ENCODE peak calls at places on chromosomes 2 and 18, in four cellular contexts. W is A549, A is H1, P is HepG2. B is an unnamed sample.

GRCh38 chr2:175837046-175837445 is 165.0 kb downstream of the LNPK start:
- DNase-seq in W (no peak), A (no peak), P (no peak), B (no peak)

GRCh38 chr2:211845346-211846030 is 693.1 kb downstream of the ERBB4 start:
- DNase-seq in W (no peak), A (no peak), P (no peak), B (no peak)

GRCh38 chr2:127651987-127652550 is 6.1 kb downstream of the GPR17 start:
- DNase-seq in W (no peak), A (no peak), P (no peak), B (no peak)

GRCh38 chr2:135378591-135378990 is 152.4 kb downstream of the ZRANB3 start:
- DNase-seq in W (no peak), A (no peak), P (no peak), B (no peak)

GRCh38 chr2:164644036-164644700 is 22.9 kb upstream of the GRB14 start:
- DNase-seq in W (no peak), A (no peak), P (no peak), B (no peak)

GRCh38 chr2:236665572-236666118 is 96.0 kb downstream of the ACKR3 start:
- DNase-seq in W (peak; percentile 51), A (no peak), P (no peak), B (no peak)

GRCh38 chr18:23250893-23251656 is 115.8 kb downstream of the CABLES1 start:
- DNase-seq in W (no peak), A (no peak), P (no peak), B (no peak)

GRCh38 chr18:26159353-26159752 is 25.7 kb downstream of the PSMA8 start:
- DNase-seq in W (no peak), A (no peak), P (no peak), B (no peak)

GRCh38 chr2:24652265-24653232 is 140.6 kb downstream of the PTRHD1 start:
- DNase-seq in W (no peak), A (no peak), P (no peak), B (peak; percentile 15)

GRCh38 chr18:63119647-63120046 is 199.9 kb downstream of the BCL2 start:
- DNase-seq in W (peak; percentile 11), A (peak; percentile 3), P (peak; percentile 6), B (no peak)

GRCh38 chr2:54522624-54523281 is 66.6 kb downstream of the SPTBN1 start:
- DNase-seq in W (peak; percentile 79), A (peak; percentile 50), P (peak; percentile 86), B (peak; percentile 47)

GRCh38 chr18:13720123-13720522 is 6.2 kb downstream of the FAM210A start:
- DNase-seq in W (no peak), A (no peak), P (no peak), B (no peak)

GRCh38 chr2:36357506-36358316 is 2.1 kb downstream of the CRIM1 start:
- DNase-seq in W (peak; percentile 89), A (no peak), P (peak; percentile 79), B (no peak)

GRCh38 chr2:12416600-12416999 is 300.1 kb upstream of the TRIB2 start:
- DNase-seq in W (peak; percentile 16), A (no peak), P (peak; percentile 11), B (no peak)

GRCh38 chr18:10131036-10131774 is 217.4 kb downstream of the VAPA start:
- DNase-seq in W (no peak), A (no peak), P (no peak), B (no peak)

GRCh38 chr2:151824886-151825285 is 3.3 kb downstream of the ARL5A start:
- DNase-seq in W (no peak), A (no peak), P (no peak), B (no peak)

GRCh38 chr18:59502222-59502898 is 143.3 kb upstream of the LMAN1 start:
- DNase-seq in W (no peak), A (no peak), P (no peak), B (no peak)

GRCh38 chr2:135052997-135053474 is 944 bp downstream of the RAB3GAP1 start:
- DNase-seq in W (no peak), A (no peak), P (no peak), B (no peak)

GRCh38 chr2:230046491-230046890 is 22.2 kb downstream of the SLC16A14 start:
- DNase-seq in W (no peak), A (no peak), P (no peak), B (no peak)

GRCh38 chr2:238238311-238238765 is 1.5 kb downstream of the HES6 start:
- DNase-seq in W (no peak), A (no peak), P (no peak), B (no peak)

GRCh38 chr2:190635781-190636180 is 13.1 kb upstream of the NAB1 start:
- DNase-seq in W (peak; percentile 49), A (no peak), P (peak; percentile 12), B (no peak)

GRCh38 chr2:190640124-190640523 is 8.8 kb upstream of the NAB1 start:
- DNase-seq in W (no peak), A (no peak), P (no peak), B (no peak)

GRCh38 chr2:190637903-190638618 is 10.8 kb upstream of the NAB1 start:
- DNase-seq in W (peak; percentile 46), A (no peak), P (peak; percentile 45), B (no peak)

GRCh38 chr2:190636362-190636761 is 12.5 kb upstream of the NAB1 start:
- DNase-seq in W (peak; percentile 72), A (no peak), P (no peak), B (no peak)

GRCh38 chr2:190637331-190637734 is 11.6 kb upstream of the NAB1 start:
- DNase-seq in W (peak; percentile 49), A (no peak), P (no peak), B (no peak)
- TF ChIP-seq KDM1A in W (no peak), A (no peak), P (no peak), B (no peak)

GRCh38 chr18:57627488-57627887 is 5.9 kb upstream of the NARS1 start:
- DNase-seq in W (no peak), A (no peak), P (no peak), B (no peak)
- TF ChIP-seq KDM1A in W (no peak), A (no peak), P (no peak), B (no peak)

GRCh38 chr2:29751390-29751789 is 170.0 kb downstream of the ALK start:
- DNase-seq in W (no peak), A (no peak), P (no peak), B (no peak)

GRCh38 chr2:29744976-29745375 is 176.4 kb downstream of the ALK start:
- DNase-seq in W (no peak), A (no peak), P (no peak), B (no peak)

GRCh38 chr2:29749843-29750242 is 171.5 kb downstream of the ALK start:
- DNase-seq in W (no peak), A (no peak), P (no peak), B (no peak)

GRCh38 chr2:29747786-29748470 is 173.5 kb downstream of the ALK start:
- DNase-seq in W (peak; percentile 83), A (no peak), P (peak; percentile 7), B (no peak)

GRCh38 chr2:29749041-29749440 is 172.3 kb downstream of the ALK start:
- DNase-seq in W (no peak), A (no peak), P (no peak), B (no peak)
- TF ChIP-seq KDM1A in W (no peak), A (no peak), P (no peak), B (no peak)

GRCh38 chr2:182666674-182667320 is 49.3 kb upstream of the DNAJC10 start:
- DNase-seq in W (peak; percentile 29), A (no peak), P (peak; percentile 31), B (no peak)
- TF ChIP-seq KDM1A in W (no peak), A (no peak), P (no peak), B (no peak)

GRCh38 chr2:44456946-44457345 is 95.2 kb downstream of the CAMKMT start:
- DNase-seq in W (no peak), A (no peak), P (no peak), B (no peak)
- TF ChIP-seq KDM1A in W (no peak), A (no peak), P (no peak), B (no peak)

DNA sequence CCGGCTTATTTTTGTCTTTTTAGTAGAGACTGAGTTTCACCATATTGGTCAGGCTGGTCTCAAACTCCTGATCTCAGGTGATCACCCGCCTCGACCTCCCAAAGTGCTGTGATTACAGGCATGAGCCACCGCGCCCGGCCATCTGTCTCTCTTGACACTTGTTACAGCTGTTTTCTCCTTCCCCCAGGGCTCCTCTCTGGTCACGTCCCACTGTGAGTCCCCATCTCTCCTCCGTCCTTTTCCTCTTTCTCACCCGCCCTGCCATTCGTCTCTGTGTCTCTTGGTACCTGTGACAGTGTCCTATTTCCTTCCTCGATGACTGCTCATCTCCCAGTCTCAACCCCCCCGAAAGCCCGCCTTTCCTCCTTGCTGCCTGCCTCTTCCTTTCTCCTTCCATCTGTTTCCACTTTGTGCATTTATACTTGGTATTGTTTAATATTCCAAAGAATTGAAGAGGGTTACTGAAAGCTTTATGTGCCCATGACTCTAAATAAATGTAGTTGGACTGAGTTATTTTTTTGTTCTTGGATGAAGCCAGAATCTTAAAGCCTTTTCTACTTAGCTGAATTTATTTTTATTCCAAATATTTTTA is 241.5 kb downstream of the SH3RF3 start:
- DNase-seq in W (no peak), A (no peak), P (no peak), B (no peak)
- TF ChIP-seq KDM1A in W (no peak), A (no peak), P (no peak), B (no peak)

GRCh38 chr2:157990173-157990572 is 111.5 kb upstream of the UPP2 start:
- DNase-seq in W (no peak), A (no peak), P (no peak), B (no peak)
- TF ChIP-seq KDM1A in W (no peak), A (no peak), P (no peak), B (no peak)

GRCh38 chr2:169714699-169715098 is 18.9 kb upstream of the KLHL23 start:
- DNase-seq in W (no peak), A (no peak), P (no peak), B (no peak)
- TF ChIP-seq KDM1A in W (no peak), A (no peak), P (no peak), B (no peak)

GRCh38 chr18:76920974-76921373 is 98.6 kb downstream of the ZNF236 start:
- DNase-seq in W (no peak), A (no peak), P (no peak), B (no peak)
- TF ChIP-seq KDM1A in W (no peak), A (no peak), P (no peak), B (no peak)

B was measured in GM12878.